ENCODE peak calls at places on chromosomes 1 and 21, in eight cellular contexts. M, E, J, X, Z, F, C and T are unnamed samples.

GRCh38 chr1:159175571-159175970 is 4.2 kb downstream of the CADM3 start:
- DNase-seq in M (no peak), E (no peak), J (no peak), X (no peak), Z (no peak), F (no peak), C (no peak), T (no peak)

GRCh38 chr21:42833859-42834729 is 45.2 kb downstream of the WDR4 start:
- DNase-seq in M (no peak), E (peak; percentile 62), J (peak; percentile 49), X (no peak), Z (peak; percentile 63), F (no peak), C (no peak), T (no peak)

GRCh38 chr1:30933874-30934252 is 25.3 kb upstream of the SDC3 start:
- DNase-seq in M (no peak), E (no peak), J (no peak), X (no peak), Z (no peak), F (no peak), C (peak; percentile 41), T (no peak)

GRCh38 chr1:20708891-20709290 is 8.9 kb downstream of the KIF17 start:
- DNase-seq in M (no peak), E (no peak), J (no peak), X (no peak), Z (no peak), F (no peak), C (no peak), T (no peak)

GRCh38 chr1:164611754-164612642 is 53.0 kb downstream of the PBX1 start:
- DNase-seq in M (peak; percentile 88), E (no peak), J (no peak), X (peak; percentile 75), Z (no peak), F (no peak), C (peak; percentile 68), T (no peak)

GRCh38 chr1:184287001-184287400 is 99.8 kb upstream of the C1orf21 start:
- DNase-seq in M (no peak), E (no peak), J (no peak), X (no peak), Z (no peak), F (no peak), C (no peak), T (no peak)

GRCh38 chr1:61424382-61424781 is 300.6 kb downstream of the TM2D1 start:
- DNase-seq in M (no peak), E (no peak), J (no peak), X (no peak), Z (no peak), F (no peak), C (no peak), T (no peak)

GRCh38 chr1:111795401-111795800 is 39.7 kb downstream of the DDX20 start:
- DNase-seq in M (no peak), E (no peak), J (no peak), X (no peak), Z (no peak), F (no peak), C (no peak), T (no peak)

GRCh38 chr1:41661428-41662060 is 177.1 kb upstream of the EDN2 start:
- DNase-seq in M (peak; percentile 25), E (no peak), J (peak; percentile 88), X (no peak), Z (peak; percentile 84), F (peak; percentile 40), C (no peak), T (no peak)

GRCh38 chr1:229714964-229715603 is 89.0 kb downstream of the URB2 start:
- DNase-seq in M (peak; percentile 89), E (no peak), J (no peak), X (peak; percentile 48), Z (no peak), F (no peak), C (peak; percentile 23), T (peak; percentile 51)

GRCh38 chr1:56516539-56517252 is 62.7 kb downstream of the PLPP3 start:
- DNase-seq in M (peak; percentile 62), E (no peak), J (no peak), X (peak; percentile 17), Z (no peak), F (no peak), C (no peak), T (peak; percentile 50)

GRCh38 chr1:222522105-222522915 is 25.6 kb downstream of the HHIPL2 start:
- DNase-seq in M (no peak), E (no peak), J (no peak), X (no peak), Z (no peak), F (no peak), C (no peak), T (no peak)

GRCh38 chr1:48680411-48681035 is 96.2 kb downstream of the BEND5 start:
- DNase-seq in M (peak; percentile 20), E (no peak), J (no peak), X (no peak), Z (no peak), F (no peak), C (peak; percentile 49), T (no peak)

GRCh38 chr1:57066980-57067615 is 101.3 kb upstream of the C8B start:
- DNase-seq in M (no peak), E (no peak), J (no peak), X (no peak), Z (no peak), F (no peak), C (no peak), T (no peak)

GRCh38 chr1:183349201-183349711 is 68.9 kb downstream of the NMNAT2 start:
- DNase-seq in M (no peak), E (no peak), J (no peak), X (no peak), Z (no peak), F (peak; percentile 32), C (no peak), T (no peak)

GRCh38 chr1:54569339-54569738 is 21.3 kb downstream of the ACOT11 start:
- DNase-seq in M (no peak), E (no peak), J (no peak), X (no peak), Z (peak; percentile 39), F (peak; percentile 48), C (no peak), T (no peak)

GRCh38 chr1:54571326-54571725 is 23.3 kb downstream of the ACOT11 start:
- DNase-seq in M (no peak), E (no peak), J (no peak), X (no peak), Z (peak; percentile 27), F (no peak), C (no peak), T (no peak)

GRCh38 chr1:54572236-54572850 is 24.3 kb downstream of the ACOT11 start:
- DNase-seq in M (no peak), E (no peak), J (no peak), X (no peak), Z (peak; percentile 70), F (no peak), C (no peak), T (no peak)

GRCh38 chr1:54571803-54572202 is 23.8 kb downstream of the ACOT11 start:
- DNase-seq in M (no peak), E (no peak), J (no peak), X (no peak), Z (peak; percentile 73), F (no peak), C (no peak), T (no peak)

DNA sequence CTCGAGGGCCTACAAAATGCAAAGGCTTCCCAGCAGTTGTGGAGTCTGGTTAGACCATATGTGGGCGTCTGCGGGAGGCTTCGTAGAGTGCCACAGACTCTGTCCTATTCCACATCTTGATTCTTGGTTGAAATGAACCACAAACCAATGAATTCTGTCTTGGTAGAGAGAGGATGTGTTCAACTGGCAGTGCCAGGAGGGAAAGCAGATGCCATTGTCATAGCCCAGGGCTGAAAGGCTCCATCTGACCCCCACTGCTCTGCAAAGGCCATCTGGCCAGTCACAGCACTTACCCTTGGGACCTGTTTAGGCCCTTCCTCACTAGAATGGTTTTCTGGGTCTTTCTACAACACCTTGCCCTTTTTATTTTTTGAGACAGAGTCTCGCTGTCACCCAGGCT is 22.1 kb downstream of the ACOT11 start:
- DNase-seq in M (no peak), E (no peak), J (no peak), X (no peak), Z (peak; percentile 29), F (no peak), C (no peak), T (no peak)
- TF ChIP-seq POLR2A in M (no peak), E (no peak), J (no peak), X (no peak), Z (no peak), F (no peak), C (no peak), T (no peak)

GRCh38 chr1:110347182-110347893 is 8.2 kb downstream of the RBM15 start:
- DNase-seq in M (no peak), E (no peak), J (no peak), X (no peak), Z (no peak), F (no peak), C (no peak), T (no peak)
- TF ChIP-seq POLR2A in M (no peak), E (no peak), J (no peak), X (no peak), Z (no peak), F (no peak), C (no peak), T (peak; percentile 24)

GRCh38 chr1:34657266-34657665 is 97.6 kb upstream of the GJB5 start:
- DNase-seq in M (no peak), E (no peak), J (no peak), X (no peak), Z (no peak), F (no peak), C (no peak), T (no peak)

GRCh38 chr1:34668063-34668462 is 86.8 kb upstream of the GJB5 start:
- DNase-seq in M (no peak), E (no peak), J (no peak), X (no peak), Z (no peak), F (no peak), C (no peak), T (no peak)

GRCh38 chr1:34657849-34658248 is 97.0 kb upstream of the GJB5 start:
- DNase-seq in M (no peak), E (no peak), J (no peak), X (no peak), Z (no peak), F (no peak), C (no peak), T (no peak)

GRCh38 chr1:34663031-34663430 is 91.8 kb upstream of the GJB5 start:
- DNase-seq in M (no peak), E (no peak), J (no peak), X (no peak), Z (no peak), F (no peak), C (no peak), T (peak; percentile 99)
- TF ChIP-seq POLR2A in M (no peak), E (no peak), J (no peak), X (no peak), Z (no peak), F (no peak), C (no peak), T (no peak)

DNA sequence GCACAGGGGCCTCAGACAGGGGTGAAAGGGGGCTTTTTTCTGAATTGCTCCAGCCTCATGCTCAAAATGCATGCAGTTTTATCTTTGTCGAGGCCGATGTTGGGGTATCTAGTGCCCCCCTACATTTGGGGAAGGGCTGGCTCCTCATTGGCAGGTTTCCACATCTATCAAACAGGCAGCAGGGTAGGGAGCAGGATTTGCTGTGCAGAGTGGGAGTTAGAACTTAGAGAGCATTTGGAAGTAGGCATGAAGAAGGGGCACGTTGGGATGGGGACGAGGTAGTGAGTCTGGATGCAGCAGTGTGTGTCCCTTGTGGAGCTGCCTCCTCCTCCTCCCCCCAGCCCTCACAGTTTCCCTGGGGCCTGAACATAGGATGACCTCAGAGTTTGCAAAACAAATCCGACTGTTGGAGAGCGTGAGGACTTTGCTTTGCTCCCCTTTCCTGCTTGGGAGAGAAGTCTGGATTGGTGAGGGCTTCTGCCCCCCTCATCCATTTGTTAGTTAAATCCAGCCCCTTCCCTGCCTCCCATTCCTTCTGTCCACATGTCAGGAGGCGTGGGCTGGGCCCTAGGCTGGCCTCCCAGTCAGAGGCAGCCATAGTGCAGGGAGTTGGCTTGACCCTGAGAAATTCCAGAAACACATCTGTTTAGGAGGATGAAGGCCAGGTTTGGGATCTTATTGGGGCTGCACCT is 36.9 kb upstream of the GPR37L1 start:
- DNase-seq in M (peak; percentile 50), E (no peak), J (no peak), X (peak; percentile 40), Z (no peak), F (peak; percentile 49), C (no peak), T (no peak)
- TF ChIP-seq POLR2A in M (no peak), E (no peak), J (no peak), X (no peak), Z (no peak), F (no peak), C (no peak), T (no peak)